ENCODE peak calls at places on chromosomes 12 and 14, in four cellular contexts. M is nephron progenitor cell; A is hypothalamus; X is stimulated activated CD4-positive, alpha-beta T cell treated with anti-CD3 and anti-CD28 coated beads, Interleukin-2, amount 100 ng/mL, for 48 hours. N is an unnamed sample.
A peak's percentile ranks its signal among the peaks of the same experiment; 100 is the strongest.

GRCh38 chr12:80632835-80633234 is 74.6 kb upstream of the MYF6 start:
- DNase-seq in M (peak; percentile 18), A (no peak), X (no peak), N (peak; percentile 21)

GRCh38 chr12:16884819-16885218 is 278.9 kb upstream of the LMO3 start:
- DNase-seq in M (no peak), A (no peak), X (no peak), N (no peak)

GRCh38 chr12:120238839-120239445 is 26.6 kb downstream of the PXN start:
- DNase-seq in M (no peak), A (no peak), X (no peak), N (no peak)

GRCh38 chr12:130924946-130925345 is 28.8 kb upstream of the ADGRD1 start:
- DNase-seq in M (no peak), A (no peak), X (no peak), N (no peak)

GRCh38 chr14:51289169-51289568 is 49.1 kb downstream of the TMX1 start:
- DNase-seq in M (no peak), A (no peak), X (no peak), N (no peak)

GRCh38 chr12:58943079-58943478 is 22.8 kb upstream of the LRIG3 start:
- DNase-seq in M (no peak), A (no peak), X (no peak), N (no peak)

GRCh38 chr12:5317556-5317955 is 114.4 kb upstream of the NTF3 start:
- DNase-seq in M (no peak), A (no peak), X (no peak), N (no peak)

GRCh38 chr14:101689039-101689501 is 72.4 kb upstream of the PPP2R5C start:
- DNase-seq in M (no peak), A (no peak), X (no peak), N (no peak)

GRCh38 chr12:68766646-68767045 is 20.7 kb downstream of the SLC35E3 start:
- DNase-seq in M (no peak), A (no peak), X (no peak), N (no peak)

GRCh38 chr14:65780566-65780965 is 368.0 kb downstream of the FUT8 start:
- DNase-seq in M (no peak), A (no peak), X (no peak), N (no peak)

GRCh38 chr12:85814116-85814515 is 22.1 kb downstream of the RASSF9 start:
- DNase-seq in M (no peak), A (no peak), X (no peak), N (no peak)

GRCh38 chr14:58954874-58955273 is 233.6 kb upstream of the DAAM1 start:
- DNase-seq in M (no peak), A (no peak), X (no peak), N (no peak)

GRCh38 chr14:79544671-79545070 is 666.6 kb downstream of the DIO2 start:
- DNase-seq in M (no peak), A (no peak), X (no peak), N (no peak)

GRCh38 chr12:110543252-110543959 is 39.7 kb downstream of the PPTC7 start:
- DNase-seq in M (no peak), A (peak; percentile 8), X (no peak), N (no peak)

GRCh38 chr12:6534914-6535696 is 788 bp downstream of the GAPDH start:
- DNase-seq in M (peak; percentile 67), A (peak; percentile 33), X (peak; percentile 70), N (peak; percentile 71)

GRCh38 chr14:77554816-77555599 is 56.4 kb upstream of the ISM2 start:
- DNase-seq in M (no peak), A (no peak), X (no peak), N (no peak)

GRCh38 chr14:32698831-32699230 is 239.8 kb upstream of the NPAS3 start:
- DNase-seq in M (no peak), A (no peak), X (no peak), N (no peak)

GRCh38 chr12:13390381-13390856 is 193.9 kb downstream of the EMP1 start:
- DNase-seq in M (no peak), A (peak; percentile 76), X (no peak), N (no peak)

GRCh38 chr14:61475316-61475715 is 153.9 kb downstream of the PRKCH start:
- DNase-seq in M (peak; percentile 24), A (no peak), X (no peak), N (peak; percentile 37)